ENCODE peak calls at places on chromosomes 2 and 18, in four cellular contexts. V, T, Y and O are unnamed samples.
A peak's percentile ranks its signal among the peaks of the same experiment; 100 is the strongest.

GRCh38 chr2:70935468-70936164 is at the start of gene ATP6V1B1:
- DNase-seq in V (no peak), T (no peak), Y (no peak), O (peak; percentile 58)

GRCh38 chr2:109355192-109355843 is 226.3 kb downstream of the SH3RF3 start:
- DNase-seq in V (no peak), T (no peak), Y (no peak), O (no peak)

GRCh38 chr18:9082763-9083510 is 19.6 kb upstream of the NDUFV2 start:
- DNase-seq in V (peak; percentile 67), T (no peak), Y (no peak), O (no peak)

GRCh38 chr2:222057249-222058073 is 241.3 kb downstream of the PAX3 start:
- DNase-seq in V (peak; percentile 24), T (no peak), Y (no peak), O (no peak)

GRCh38 chr2:229780856-229781773 is 66.8 kb upstream of the DNER start:
- DNase-seq in V (peak; percentile 55), T (no peak), Y (peak; percentile 45), O (no peak)

GRCh38 chr2:109232909-109233308 is 103.9 kb downstream of the SH3RF3 start:
- DNase-seq in V (no peak), T (no peak), Y (no peak), O (no peak)

GRCh38 chr2:68926782-68927181 is 25.9 kb downstream of the GKN2 start:
- DNase-seq in V (no peak), T (no peak), Y (no peak), O (no peak)

GRCh38 chr2:36177282-36177681 is 178.3 kb upstream of the CRIM1 start:
- DNase-seq in V (no peak), T (no peak), Y (no peak), O (no peak)

GRCh38 chr2:88451647-88452150 is 794 bp downstream of the FOXI3 start:
- DNase-seq in V (peak; percentile 9), T (no peak), Y (peak; percentile 38), O (peak; percentile 47)

GRCh38 chr2:23495661-23496114 is 110.7 kb downstream of the KLHL29 start:
- DNase-seq in V (no peak), T (no peak), Y (no peak), O (no peak)

GRCh38 chr18:66616523-66616983 is 12.7 kb upstream of the CDH19 start:
- DNase-seq in V (peak; percentile 12), T (no peak), Y (no peak), O (no peak)

GRCh38 chr2:190359896-190360376 is 16.5 kb downstream of the INPP1 start:
- DNase-seq in V (no peak), T (no peak), Y (no peak), O (no peak)

GRCh38 chr2:238741277-238741676 is 106.6 kb upstream of the TWIST2 start:
- DNase-seq in V (no peak), T (no peak), Y (no peak), O (no peak)

GRCh38 chr2:150542692-150543091 is 55.2 kb upstream of the RND3 start:
- DNase-seq in V (no peak), T (no peak), Y (no peak), O (no peak)

GRCh38 chr2:18611184-18611583 is 21.8 kb upstream of the NT5C1B start:
- DNase-seq in V (no peak), T (no peak), Y (no peak), O (no peak)

GRCh38 chr2:231714639-231715498 is 6.5 kb downstream of the PTMA start:
- DNase-seq in V (peak; percentile 85), T (peak; percentile 76), Y (peak; percentile 86), O (peak; percentile 88)

GRCh38 chr2:120646994-120647393 is 88.7 kb upstream of the GLI2 start:
- DNase-seq in V (no peak), T (no peak), Y (no peak), O (no peak)

GRCh38 chr2:69618362-69618761 is 25.2 kb downstream of the AAK1 start:
- DNase-seq in V (no peak), T (no peak), Y (no peak), O (no peak)

GRCh38 chr2:71943238-71944182 is 204.2 kb downstream of the CYP26B1 start:
- DNase-seq in V (no peak), T (no peak), Y (no peak), O (no peak)

GRCh38 chr2:195498176-195498575 is 158.8 kb upstream of the SLC39A10 start:
- DNase-seq in V (peak; percentile 67), T (peak; percentile 35), Y (peak; percentile 9), O (no peak)

GRCh38 chr2:74764429-74765272 is 69.3 kb upstream of the HK2 start:
- DNase-seq in V (peak; percentile 33), T (no peak), Y (no peak), O (no peak)

GRCh38 chr18:50558948-50559749 is 738 bp upstream of the MAPK4 start:
- DNase-seq in V (no peak), T (no peak), Y (peak; percentile 18), O (peak; percentile 24)

GRCh38 chr18:13271512-13271911 is 53.0 kb downstream of the LDLRAD4 start:
- DNase-seq in V (no peak), T (no peak), Y (no peak), O (no peak)

GRCh38 chr18:76456018-76456750 is 38.9 kb downstream of the ZNF516 start:
- DNase-seq in V (no peak), T (no peak), Y (no peak), O (no peak)

GRCh38 chr2:69741281-69742169 is at the start of gene ANXA4:
- DNase-seq in V (peak; percentile 79), T (peak; percentile 32), Y (peak; percentile 32), O (peak; percentile 36)

GRCh38 chr2:207141381-207141780 is 24.4 kb downstream of the KLF7 start:
- DNase-seq in V (peak; percentile 66), T (no peak), Y (no peak), O (no peak)